ENCODE peak calls at places on chromosomes 6 and 20, in eight cellular contexts. One of them, this sample, is unnamed.
A peak's percentile ranks its signal among the peaks of the same experiment; 100 is the strongest.

GRCh38 chr6:152948150-152948768 is 34.6 kb downstream of the FBXO5 start:
- DNase-seq in breast epithelium: no peak
- DNase-seq in GM12891: no peak
- DNase-seq in prostate gland: no peak
- DNase-seq in spleen: no peak
- DNase-seq in stomach: no peak
- DNase-seq in HCT116: peak; percentile 49
- DNase-seq in esophagus muscularis mucosa: no peak
- DNase-seq in this sample: no peak

GRCh38 chr6:4649728-4650127 is 126.5 kb upstream of the CDYL start:
- DNase-seq in prostate gland: no peak
- DNase-seq in breast epithelium: no peak
- DNase-seq in stomach: no peak
- DNase-seq in GM12891: no peak
- DNase-seq in spleen: no peak
- DNase-seq in esophagus muscularis mucosa: no peak
- DNase-seq in HCT116: no peak
- DNase-seq in this sample: no peak

GRCh38 chr6:36595168-36595818 is 1.1 kb downstream of the SRSF3 start:
- DNase-seq in stomach: no peak
- DNase-seq in prostate gland: peak; percentile 60
- DNase-seq in HCT116: no peak
- DNase-seq in spleen: no peak
- DNase-seq in GM12891: no peak
- DNase-seq in breast epithelium: no peak
- DNase-seq in esophagus muscularis mucosa: no peak
- DNase-seq in this sample: no peak

GRCh38 chr20:31633339-31633914 is 4.3 kb upstream of the COX4I2 start:
- DNase-seq in esophagus muscularis mucosa: peak; percentile 93
- DNase-seq in stomach: no peak
- DNase-seq in GM12891: no peak
- DNase-seq in HCT116: no peak
- DNase-seq in breast epithelium: no peak
- DNase-seq in prostate gland: no peak
- DNase-seq in spleen: peak; percentile 80
- DNase-seq in this sample: no peak

GRCh38 chr6:132461958-132462357 is 51.0 kb downstream of the STX7 start:
- DNase-seq in breast epithelium: no peak
- DNase-seq in prostate gland: no peak
- DNase-seq in GM12891: no peak
- DNase-seq in spleen: no peak
- DNase-seq in HCT116: no peak
- DNase-seq in esophagus muscularis mucosa: no peak
- DNase-seq in stomach: no peak
- DNase-seq in this sample: no peak

GRCh38 chr6:1617466-1618304 is 8.0 kb downstream of the FOXC1 start:
- DNase-seq in esophagus muscularis mucosa: no peak
- DNase-seq in spleen: peak; percentile 50
- DNase-seq in prostate gland: no peak
- DNase-seq in GM12891: no peak
- DNase-seq in HCT116: no peak
- DNase-seq in breast epithelium: no peak
- DNase-seq in stomach: no peak
- DNase-seq in this sample: no peak

GRCh38 chr20:54062812-54063280 is 7.5 kb downstream of the BCAS1 start:
- DNase-seq in stomach: no peak
- DNase-seq in spleen: no peak
- DNase-seq in GM12891: no peak
- DNase-seq in breast epithelium: no peak
- DNase-seq in prostate gland: no peak
- DNase-seq in HCT116: peak; percentile 42
- DNase-seq in esophagus muscularis mucosa: no peak
- DNase-seq in this sample: no peak

GRCh38 chr6:39670519-39670918 is 54.7 kb downstream of the KIF6 start:
- DNase-seq in breast epithelium: no peak
- DNase-seq in spleen: no peak
- DNase-seq in GM12891: no peak
- DNase-seq in prostate gland: no peak
- DNase-seq in esophagus muscularis mucosa: no peak
- DNase-seq in HCT116: no peak
- DNase-seq in stomach: no peak
- DNase-seq in this sample: no peak

GRCh38 chr6:11232177-11232967 is at the start of gene NEDD9:
- DNase-seq in spleen: peak; percentile 99
- DNase-seq in HCT116: peak; percentile 80
- DNase-seq in GM12891: peak; percentile 82
- DNase-seq in prostate gland: peak; percentile 99
- DNase-seq in stomach: peak; percentile 98
- DNase-seq in breast epithelium: peak; percentile 97
- DNase-seq in esophagus muscularis mucosa: peak; percentile 99
- DNase-seq in this sample: peak; percentile 82
- TF ChIP-seq POLR2AphosphoS5 in spleen: peak; percentile 100
- TF ChIP-seq POLR2AphosphoS5 in HCT116: peak; percentile 27
- TF ChIP-seq POLR2AphosphoS5 in GM12891: peak; percentile 89
- TF ChIP-seq POLR2AphosphoS5 in prostate gland: peak; percentile 100
- TF ChIP-seq POLR2AphosphoS5 in stomach: peak; percentile 100
- TF ChIP-seq POLR2AphosphoS5 in breast epithelium: peak; percentile 89
- TF ChIP-seq POLR2AphosphoS5 in esophagus muscularis mucosa: peak; percentile 99
- TF ChIP-seq POLR2AphosphoS5 in this sample: peak; percentile 93

DNA sequence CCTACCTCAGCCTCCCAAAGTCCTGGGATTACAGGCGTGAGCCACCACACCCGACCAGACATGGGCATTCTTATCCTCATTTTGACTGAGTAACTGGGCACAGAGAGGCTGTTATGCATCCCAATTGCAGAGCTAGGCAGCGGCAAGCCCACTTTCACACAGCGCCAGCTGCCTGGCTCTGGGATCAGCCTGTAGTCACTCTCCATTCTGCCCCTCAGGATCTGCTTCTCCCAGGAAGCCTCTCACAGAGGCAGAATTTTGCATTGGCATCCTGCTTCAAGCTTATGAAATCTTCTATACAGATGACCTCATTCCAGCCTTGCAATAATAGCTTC is 37.0 kb upstream of the IER3 start:
- DNase-seq in breast epithelium: no peak
- DNase-seq in GM12891: no peak
- DNase-seq in prostate gland: no peak
- DNase-seq in spleen: no peak
- DNase-seq in HCT116: no peak
- DNase-seq in esophagus muscularis mucosa: no peak
- DNase-seq in stomach: no peak
- DNase-seq in this sample: no peak
- TF ChIP-seq POLR2A in breast epithelium: no peak
- TF ChIP-seq POLR2A in GM12891: no peak
- TF ChIP-seq POLR2A in prostate gland: no peak
- TF ChIP-seq POLR2A in spleen: no peak
- TF ChIP-seq POLR2A in HCT116: no peak
- TF ChIP-seq POLR2A in esophagus muscularis mucosa: no peak
- TF ChIP-seq POLR2A in stomach: no peak
- TF ChIP-seq POLR2A in this sample: no peak

GRCh38 chr6:145151624-145152023 is 583.7 kb downstream of the EPM2A start:
- DNase-seq in GM12891: no peak
- DNase-seq in esophagus muscularis mucosa: no peak
- DNase-seq in breast epithelium: no peak
- DNase-seq in spleen: no peak
- DNase-seq in HCT116: no peak
- DNase-seq in prostate gland: no peak
- DNase-seq in stomach: no peak
- DNase-seq in this sample: no peak

GRCh38 chr6:145147981-145148380 is 587.3 kb downstream of the EPM2A start:
- DNase-seq in GM12891: no peak
- DNase-seq in breast epithelium: no peak
- DNase-seq in spleen: no peak
- DNase-seq in stomach: no peak
- DNase-seq in esophagus muscularis mucosa: no peak
- DNase-seq in prostate gland: no peak
- DNase-seq in HCT116: no peak
- DNase-seq in this sample: no peak

GRCh38 chr6:145147559-145147958 is 587.8 kb downstream of the EPM2A start:
- DNase-seq in esophagus muscularis mucosa: no peak
- DNase-seq in stomach: no peak
- DNase-seq in prostate gland: no peak
- DNase-seq in HCT116: no peak
- DNase-seq in spleen: no peak
- DNase-seq in GM12891: no peak
- DNase-seq in breast epithelium: no peak
- DNase-seq in this sample: no peak

GRCh38 chr6:145153495-145153894 is 581.8 kb downstream of the EPM2A start:
- DNase-seq in esophagus muscularis mucosa: no peak
- DNase-seq in GM12891: no peak
- DNase-seq in stomach: no peak
- DNase-seq in HCT116: no peak
- DNase-seq in breast epithelium: no peak
- DNase-seq in prostate gland: no peak
- DNase-seq in spleen: no peak
- DNase-seq in this sample: no peak

DNA sequence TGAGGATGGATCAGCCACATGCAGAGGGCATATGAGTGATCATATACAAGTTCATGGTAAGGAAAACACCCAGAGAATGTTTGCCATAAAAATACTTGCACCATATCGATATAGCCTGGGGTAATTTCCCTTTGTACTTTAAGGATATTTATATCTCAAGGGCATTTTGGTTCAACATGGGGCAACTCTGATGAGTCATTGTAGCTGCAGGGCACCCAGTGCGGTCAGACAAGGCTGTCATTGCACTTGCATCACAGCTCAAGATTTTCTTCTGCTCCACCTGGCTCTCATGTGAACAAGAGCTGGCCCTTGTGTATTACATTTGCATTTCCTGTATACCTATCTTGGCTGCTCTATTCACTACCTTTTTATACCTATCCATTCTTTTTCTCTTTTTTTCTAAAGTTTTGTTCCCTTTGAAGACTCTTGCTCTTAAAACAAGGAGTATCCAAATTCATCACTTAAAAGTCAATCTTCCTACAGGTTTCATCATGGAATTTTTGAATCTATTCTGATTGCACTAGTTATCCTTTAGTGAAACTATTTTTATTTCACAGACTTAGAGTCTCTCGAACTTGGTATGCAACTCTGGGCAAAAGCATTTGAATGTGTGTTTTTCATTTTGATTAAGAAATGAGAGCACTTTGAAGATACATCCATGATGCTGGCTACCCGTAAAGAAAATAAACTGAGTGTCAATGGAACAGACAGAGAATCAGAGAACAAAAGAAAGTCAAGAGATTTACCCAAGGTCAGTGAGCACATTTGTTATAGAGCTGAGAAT is 586.7 kb downstream of the EPM2A start:
- DNase-seq in prostate gland: no peak
- DNase-seq in GM12891: no peak
- DNase-seq in HCT116: peak; percentile 82
- DNase-seq in stomach: peak; percentile 29
- DNase-seq in breast epithelium: peak; percentile 61
- DNase-seq in spleen: no peak
- DNase-seq in esophagus muscularis mucosa: no peak
- DNase-seq in this sample: no peak
- TF ChIP-seq POLR2AphosphoS5 in prostate gland: no peak
- TF ChIP-seq POLR2AphosphoS5 in GM12891: no peak
- TF ChIP-seq POLR2AphosphoS5 in HCT116: peak; percentile 45
- TF ChIP-seq POLR2AphosphoS5 in stomach: no peak
- TF ChIP-seq POLR2AphosphoS5 in breast epithelium: no peak
- TF ChIP-seq POLR2AphosphoS5 in spleen: no peak
- TF ChIP-seq POLR2AphosphoS5 in esophagus muscularis mucosa: peak; percentile 6
- TF ChIP-seq POLR2AphosphoS5 in this sample: no peak

GRCh38 chr20:36573798-36574277 is 441 bp downstream of the TGIF2 start:
- DNase-seq in HCT116: no peak
- DNase-seq in GM12891: no peak
- DNase-seq in spleen: peak; percentile 91
- DNase-seq in prostate gland: peak; percentile 14
- DNase-seq in esophagus muscularis mucosa: no peak
- DNase-seq in breast epithelium: no peak
- DNase-seq in stomach: peak; percentile 29
- DNase-seq in this sample: peak; percentile 57

GRCh38 chr20:36575066-36575743 is 1.8 kb downstream of the TGIF2 start:
- DNase-seq in GM12891: no peak
- DNase-seq in breast epithelium: peak; percentile 59
- DNase-seq in esophagus muscularis mucosa: no peak
- DNase-seq in HCT116: no peak
- DNase-seq in prostate gland: peak; percentile 75
- DNase-seq in spleen: no peak
- DNase-seq in stomach: peak; percentile 67
- DNase-seq in this sample: peak; percentile 43

GRCh38 chr20:36573103-36573797 is at the start of gene TGIF2:
- DNase-seq in GM12891: peak; percentile 97
- DNase-seq in stomach: peak; percentile 79
- DNase-seq in esophagus muscularis mucosa: no peak
- DNase-seq in breast epithelium: peak; percentile 66
- DNase-seq in prostate gland: peak; percentile 81
- DNase-seq in HCT116: peak; percentile 34
- DNase-seq in spleen: peak; percentile 96
- DNase-seq in this sample: peak; percentile 94

GRCh38 chr20:36572701-36573102 is 695 bp upstream of the TGIF2 start:
- DNase-seq in esophagus muscularis mucosa: no peak
- DNase-seq in GM12891: no peak
- DNase-seq in breast epithelium: no peak
- DNase-seq in HCT116: no peak
- DNase-seq in prostate gland: peak; percentile 7
- DNase-seq in spleen: no peak
- DNase-seq in stomach: peak; percentile 36
- DNase-seq in this sample: no peak

DNA sequence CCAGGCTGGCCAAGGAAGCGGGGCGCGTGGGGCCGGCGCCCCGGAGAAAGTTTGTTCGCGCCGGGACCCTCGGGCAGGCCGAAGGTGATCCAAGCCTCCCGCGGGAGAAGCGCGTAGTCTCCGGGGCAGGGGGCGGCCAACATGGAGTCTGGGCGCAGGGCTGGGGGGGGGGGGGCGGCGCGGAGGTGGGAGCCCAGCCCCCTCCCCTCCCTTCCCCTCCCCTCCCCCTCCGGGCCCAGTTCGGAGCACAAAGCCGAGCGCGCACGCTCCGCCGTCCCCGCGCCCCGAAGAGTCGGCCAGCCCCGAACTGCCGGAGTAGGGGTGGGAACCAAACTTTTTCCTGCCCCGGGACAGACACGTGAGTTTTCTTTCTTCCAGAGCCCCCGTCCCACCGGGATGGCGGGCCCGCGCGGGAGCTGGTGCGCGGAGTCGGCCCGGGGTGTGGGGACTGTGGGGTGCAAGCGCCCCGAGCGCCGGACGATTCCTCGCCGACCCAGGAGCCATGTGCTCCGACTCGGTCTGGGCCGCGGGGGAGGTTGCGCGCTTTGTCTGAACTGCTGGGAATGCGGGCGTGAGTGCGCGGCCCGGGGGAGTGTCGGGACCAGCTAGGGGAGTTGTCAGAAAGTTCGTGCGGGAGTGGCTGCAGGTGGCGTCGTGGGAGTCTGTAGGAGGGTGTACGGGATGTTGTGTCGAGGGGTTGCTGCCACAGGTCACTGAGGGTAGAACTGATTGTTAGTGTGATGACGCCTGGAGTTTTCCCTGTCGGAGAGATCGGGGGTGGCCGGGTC is 1.1 kb downstream of the TGIF2 start:
- DNase-seq in GM12891: peak; percentile 54
- DNase-seq in HCT116: no peak
- DNase-seq in spleen: peak; percentile 89
- DNase-seq in prostate gland: peak; percentile 20
- DNase-seq in esophagus muscularis mucosa: no peak
- DNase-seq in stomach: peak; percentile 51
- DNase-seq in breast epithelium: peak; percentile 60
- DNase-seq in this sample: peak; percentile 48
- TF ChIP-seq POLR2A in GM12891: peak; percentile 16
- TF ChIP-seq POLR2A in HCT116: no peak
- TF ChIP-seq POLR2A in spleen: no peak
- TF ChIP-seq POLR2A in prostate gland: peak; percentile 37
- TF ChIP-seq POLR2A in esophagus muscularis mucosa: no peak
- TF ChIP-seq POLR2A in stomach: no peak
- TF ChIP-seq POLR2A in breast epithelium: no peak
- TF ChIP-seq POLR2A in this sample: peak; percentile 58